ENCODE peak calls at places on chromosomes 5 and 9, in four cellular contexts. L is WTC11, K is K562, P is HepG2. R is an unnamed sample.

GRCh38 chr5:175479125-175479881 is 943 bp downstream of the SFXN1 start:
- DNase-seq in L (no peak), K (peak), P (peak), R (no peak)

GRCh38 chr9:129630967-129631672 is 5.2 kb downstream of the NTMT1 start:
- DNase-seq in L (no peak), K (no peak), P (no peak), R (no peak)

GRCh38 chr9:12640021-12640587 is 53.1 kb upstream of the TYRP1 start:
- DNase-seq in L (no peak), K (peak), P (peak), R (peak)

GRCh38 chr9:126119731-126120130 is 206.9 kb upstream of the MVB12B start:
- DNase-seq in L (no peak), K (no peak), P (no peak), R (no peak)

GRCh38 chr9:128121466-128121810 is 6.1 kb downstream of the PTGES2 start:
- DNase-seq in L (no peak), K (no peak), P (no peak), R (no peak)

GRCh38 chr9:120307599-120307998 is 272.4 kb downstream of the CDK5RAP2 start:
- DNase-seq in L (no peak), K (no peak), P (no peak), R (no peak)

GRCh38 chr9:134332266-134332665 is 6.0 kb downstream of the RXRA start:
- DNase-seq in L (no peak), K (no peak), P (no peak), R (no peak)

GRCh38 chr9:16029056-16029615 is 476.3 kb downstream of the CCDC171 start:
- DNase-seq in L (no peak), K (no peak), P (no peak), R (no peak)

DNA sequence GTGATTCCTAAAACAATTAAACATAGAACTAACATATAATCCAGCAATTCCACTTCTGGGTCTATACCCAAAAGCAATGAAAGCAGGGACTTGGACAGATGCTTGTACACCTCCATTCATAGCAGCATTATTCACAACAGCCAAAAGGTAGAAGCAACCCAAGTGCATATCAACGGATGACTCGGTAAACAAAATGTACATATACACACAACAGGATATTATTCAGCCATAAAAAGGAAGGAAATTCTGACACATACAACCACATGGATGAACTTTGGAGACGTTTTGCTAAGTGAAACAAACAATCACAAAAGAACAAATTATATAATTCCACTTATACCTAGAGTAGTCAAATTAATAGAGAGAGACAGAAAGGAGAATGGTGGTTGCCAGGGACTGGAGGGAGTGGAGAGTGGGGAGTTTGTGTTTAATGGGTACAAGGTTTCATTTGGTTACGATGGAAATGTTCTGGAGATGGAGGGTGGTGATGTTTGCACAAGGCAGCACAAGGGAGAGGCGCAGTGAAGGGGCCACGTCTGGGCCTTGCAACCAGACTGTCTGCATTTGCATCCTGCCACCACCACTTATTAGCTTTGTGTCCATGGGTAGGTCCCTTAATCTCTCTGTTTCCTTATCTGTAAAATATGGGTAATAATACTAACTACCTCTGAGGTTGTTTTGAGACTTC is 36.3 kb upstream of the RLN1 start:
- DNase-seq in L (no peak), K (no peak), P (no peak), R (no peak)
- TF ChIP-seq ELF4 in L (no peak), K (no peak), P (no peak), R (no peak)

GRCh38 chr5:59992206-59992605 is 98.7 kb upstream of the PDE4D start:
- DNase-seq in L (no peak), K (no peak), P (no peak), R (no peak)

DNA sequence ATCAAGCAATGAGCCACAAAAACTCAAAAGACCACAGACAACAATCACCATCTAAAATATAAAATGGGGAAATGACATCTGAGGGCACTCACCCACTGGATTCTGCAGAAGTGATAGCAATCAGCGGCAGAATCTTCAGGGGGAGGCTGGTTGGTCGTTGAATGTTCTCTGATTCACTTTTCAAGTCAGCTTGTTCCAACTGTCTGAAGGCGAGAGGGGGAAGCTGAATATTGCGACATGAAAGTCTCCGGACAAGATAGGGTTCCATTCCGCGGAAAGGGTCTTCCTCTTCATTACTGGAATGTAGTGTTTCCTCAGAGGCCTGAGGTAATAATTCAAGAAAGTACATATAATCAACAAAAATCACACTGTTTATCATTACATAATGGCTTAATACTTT is 94.9 kb upstream of the PDE4D start:
- DNase-seq in L (no peak), K (no peak), P (no peak), R (no peak)
- TF ChIP-seq ELF4 in L (no peak), K (no peak), P (no peak), R (no peak)

GRCh38 chr5:78295035-78295961 is 800 bp upstream of the AP3B1 start:
- DNase-seq in L (peak), K (peak), P (peak), R (peak)
- TF ChIP-seq ELF4 in L (no peak), K (no peak), P (no peak), R (no peak)

DNA sequence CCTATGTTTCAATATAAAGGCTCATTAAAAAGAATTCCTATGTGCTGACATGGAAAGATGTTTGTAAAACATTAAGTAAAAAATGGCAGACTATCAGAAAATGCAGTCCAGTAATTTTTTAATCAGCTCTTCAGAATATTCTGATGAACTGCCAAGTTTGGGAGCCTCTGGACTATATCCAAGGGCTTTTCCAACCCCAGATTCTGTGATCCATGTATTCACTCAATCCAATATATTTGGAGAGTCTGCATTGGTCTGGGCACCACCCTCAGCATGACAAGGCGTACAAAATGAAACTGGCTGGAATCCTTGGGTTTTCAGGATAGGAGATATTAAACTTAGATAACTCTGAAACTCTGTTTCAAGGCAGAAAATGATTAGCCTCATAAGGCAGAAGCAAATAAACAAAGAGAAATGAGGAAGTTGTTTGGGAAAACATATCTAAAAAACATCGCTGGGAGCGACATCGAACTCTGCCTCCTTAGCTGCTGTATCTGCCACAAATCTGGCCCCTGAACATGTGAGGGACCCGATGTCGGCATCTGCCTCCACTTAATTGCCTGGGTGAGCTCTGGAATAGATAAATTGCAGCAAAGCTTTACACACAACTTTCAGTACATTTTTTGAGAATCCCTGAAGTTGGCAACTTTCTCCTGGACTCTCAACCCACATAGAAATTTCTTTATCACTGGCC is 14.4 kb downstream of the PDE6A start:
- DNase-seq in L (no peak), K (no peak), P (no peak), R (no peak)
- TF ChIP-seq ELF4 in L (no peak), K (no peak), P (no peak), R (no peak)

DNA sequence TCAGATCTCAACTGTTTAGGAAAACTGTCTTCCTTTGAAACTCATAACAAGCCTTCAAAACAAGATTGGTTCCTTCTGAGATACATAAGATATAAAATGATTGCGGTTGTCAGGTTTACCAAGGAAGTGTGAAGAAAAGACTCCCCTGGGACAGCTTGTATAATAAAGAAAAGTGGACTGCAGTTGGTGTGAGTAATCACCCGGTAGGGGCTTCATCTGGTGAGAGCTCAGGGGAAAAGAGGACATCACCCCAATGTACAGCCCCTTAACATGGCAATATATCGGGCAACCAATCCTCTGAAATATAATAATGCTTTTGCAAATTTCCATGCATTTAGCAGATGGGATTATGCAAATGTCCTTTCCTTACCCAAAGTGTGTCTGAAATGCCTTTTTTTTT is 216.5 kb upstream of the KLF9 start:
- DNase-seq in L (no peak), K (no peak), P (no peak), R (no peak)
- TF ChIP-seq ELF4 in L (no peak), K (no peak), P (no peak), R (no peak)

DNA sequence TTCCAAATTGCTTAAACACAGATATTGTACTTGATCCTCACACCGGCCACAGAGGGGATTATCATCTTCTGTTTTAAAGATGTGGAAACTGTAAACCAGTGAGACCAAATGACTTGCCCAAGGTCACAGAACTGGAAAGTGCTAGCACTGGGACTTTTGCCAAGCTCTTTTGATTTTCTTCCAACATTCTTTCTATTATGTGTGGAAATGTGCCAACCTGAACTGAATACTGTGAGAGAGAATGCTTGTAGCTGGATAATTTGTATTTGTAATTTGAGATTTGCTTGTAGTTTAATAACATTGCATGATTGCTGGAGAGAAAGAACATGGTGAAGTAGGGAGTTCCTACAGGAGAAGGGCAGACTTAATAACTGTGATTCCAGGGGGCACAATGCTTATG is 977.9 kb upstream of the NUDT12 start:
- DNase-seq in L (no peak), K (no peak), P (no peak), R (no peak)
- TF ChIP-seq ELF4 in L (no peak), K (no peak), P (no peak), R (no peak)